ENCODE peak calls at places on chromosomes 13 and 19, in four cellular contexts. D is upper lobe of left lung, C is A172, X is pancreas. U is an unnamed sample.

GRCh38 chr19:3054972-3055740 is 7.1 kb downstream of the TLE5 start:
- DNase-seq in D (no peak), C (peak; percentile 91), X (no peak), U (no peak)

GRCh38 chr13:37640499-37640898 is 41.9 kb upstream of the POSTN start:
- DNase-seq in D (no peak), C (peak; percentile 71), X (no peak), U (no peak)

GRCh38 chr19:10289167-10289835 is 451 bp upstream of the ICAM5 start:
- DNase-seq in X (no peak), C (no peak), D (peak; percentile 57), U (peak; percentile 45)

GRCh38 chr13:112137144-112137543 is 70.2 kb downstream of the SOX1 start:
- DNase-seq in X (no peak), D (no peak), C (no peak), U (no peak)

GRCh38 chr19:44718441-44719261 is 19.7 kb downstream of the CEACAM16 start:
- DNase-seq in X (peak; percentile 92), C (peak; percentile 75), D (peak; percentile 73), U (no peak)

GRCh38 chr13:68944272-68944671 is 1163.4 kb upstream of the ATXN8OS start:
- DNase-seq in C (no peak), D (no peak), X (no peak), U (no peak)

GRCh38 chr19:50652722-50653121 is 3.5 kb downstream of the C19orf81 start:
- DNase-seq in D (no peak), X (no peak), C (no peak), U (no peak)

GRCh38 chr13:46178143-46178542 is 3.8 kb downstream of the LCP1 start:
- DNase-seq in X (no peak), D (no peak), C (no peak), U (no peak)

GRCh38 chr13:79457948-79458347 is 23.0 kb upstream of the NDFIP2 start:
- DNase-seq in D (no peak), X (no peak), C (no peak), U (no peak)